ENCODE peak calls at places on chromosomes 11 and 22, in four cellular contexts. X is psoas muscle, A is mesendoderm, H is vagina. Q is an unnamed sample.

GRCh38 chr11:18853086-18853720 is 61.6 kb upstream of the PTPN5 start:
- DNase-seq in X (no peak), A (peak), H (no peak), Q (no peak)

GRCh38 chr11:47946682-47947575 is 33.4 kb upstream of the PTPRJ start:
- DNase-seq in X (peak), A (peak), H (peak), Q (peak)

GRCh38 chr11:46615756-46616155 is 1.3 kb downstream of the HARBI1 start:
- DNase-seq in X (no peak), A (peak), H (no peak), Q (no peak)

GRCh38 chr11:17382046-17382728 is 6.3 kb downstream of the KCNJ11 start:
- DNase-seq in X (no peak), A (no peak), H (no peak), Q (no peak)

GRCh38 chr11:15818132-15818842 is 538.1 kb downstream of the SOX6 start:
- DNase-seq in X (no peak), A (no peak), H (no peak), Q (no peak)

GRCh38 chr11:122422707-122423106 is 232.8 kb upstream of the UBASH3B start:
- DNase-seq in X (no peak), A (no peak), H (no peak), Q (no peak)

GRCh38 chr22:44387486-44387885 is 74.7 kb upstream of the SHISAL1 start:
- DNase-seq in X (peak), A (no peak), H (no peak), Q (no peak)

GRCh38 chr11:100676901-100677300 is 10.2 kb upstream of the ARHGAP42 start:
- DNase-seq in X (no peak), A (peak), H (no peak), Q (no peak)

GRCh38 chr11:112694813-112695212 is 266.4 kb upstream of the NCAM1 start:
- DNase-seq in X (no peak), A (peak), H (no peak), Q (no peak)

GRCh38 chr11:17839973-17840611 is 105.5 kb downstream of the KCNC1 start:
- DNase-seq in X (peak), A (no peak), H (no peak), Q (no peak)

GRCh38 chr11:1228183-1228821 is 5.4 kb downstream of the MUC5B start:
- DNase-seq in X (peak), A (no peak), H (no peak), Q (no peak)

GRCh38 chr22:30881361-30882180 is 87.0 kb downstream of the MORC2 start:
- DNase-seq in X (peak), A (peak), H (no peak), Q (no peak)

GRCh38 chr11:101880208-101880607 is 34.6 kb upstream of the CEP126 start:
- DNase-seq in X (no peak), A (peak), H (no peak), Q (no peak)

GRCh38 chr11:127110542-127110941 is 110.0 kb upstream of the KIRREL3 start:
- DNase-seq in X (no peak), A (no peak), H (no peak), Q (no peak)

GRCh38 chr11:59261150-59261549 is 48.4 kb upstream of the MPEG1 start:
- DNase-seq in X (no peak), A (peak), H (no peak), Q (no peak)

GRCh38 chr11:70243912-70244652 is 26.4 kb upstream of the PPFIA1 start:
- DNase-seq in X (peak), A (no peak), H (no peak), Q (no peak)

GRCh38 chr11:128848815-128849455 is 18.2 kb downstream of the KCNJ1 start:
- DNase-seq in X (peak), A (peak), H (no peak), Q (no peak)

GRCh38 chr22:39123811-39124668 is 27.0 kb downstream of the APOBEC3H start:
- DNase-seq in X (no peak), A (peak), H (no peak), Q (no peak)

GRCh38 chr11:22666320-22666699 is at the start of gene GAS2:
- DNase-seq in X (no peak), A (no peak), H (no peak), Q (no peak)

GRCh38 chr22:31607696-31608095 is 54.3 kb downstream of the PISD start:
- DNase-seq in X (no peak), A (no peak), H (no peak), Q (no peak)

GRCh38 chr22:21443735-21444421 is 23.3 kb upstream of the TMEM191C start:
- DNase-seq in X (no peak), A (no peak), H (no peak), Q (no peak)

GRCh38 chr11:119052163-119052814 is 4.7 kb downstream of the HYOU1 start:
- DNase-seq in X (no peak), A (no peak), H (no peak), Q (no peak)

GRCh38 chr22:50691521-50691920 is 18.9 kb downstream of the SHANK3 start:
- DNase-seq in X (no peak), A (peak), H (no peak), Q (no peak)

GRCh38 chr22:17115927-17116326 is 5.2 kb downstream of the TMEM121B start:
- DNase-seq in X (no peak), A (no peak), H (no peak), Q (no peak)

GRCh38 chr11:41498726-41499125 is 39.3 kb upstream of the LRRC4C start:
- DNase-seq in X (no peak), A (no peak), H (no peak), Q (no peak)

GRCh38 chr22:50670513-50670912 is 2.1 kb upstream of the SHANK3 start:
- DNase-seq in X (no peak), A (no peak), H (no peak), Q (no peak)

GRCh38 chr22:49198705-49199084 is 629.0 kb downstream of the BRD1 start:
- DNase-seq in X (no peak), A (no peak), H (no peak), Q (no peak)

GRCh38 chr11:1438261-1438966 is 48.2 kb downstream of the MOB2 start:
- DNase-seq in X (no peak), A (no peak), H (no peak), Q (no peak)

GRCh38 chr11:42175203-42175602 is 715.8 kb upstream of the LRRC4C start:
- DNase-seq in X (no peak), A (no peak), H (no peak), Q (no peak)

GRCh38 chr22:46701262-46701661 is 36.8 kb downstream of the CERK start:
- DNase-seq in X (no peak), A (no peak), H (no peak), Q (no peak)

GRCh38 chr11:134332189-134332631 is 422 bp downstream of the GLB1L2 start:
- DNase-seq in X (no peak), A (peak), H (no peak), Q (no peak)

GRCh38 chr22:38417252-38418060 is 37.5 kb downstream of the KCNJ4 start:
- DNase-seq in X (peak), A (no peak), H (no peak), Q (no peak)

GRCh38 chr11:128291835-128292234 is 295.5 kb downstream of the ETS1 start:
- DNase-seq in X (no peak), A (no peak), H (no peak), Q (no peak)

GRCh38 chr11:45089845-45090499 is 56.5 kb upstream of the PRDM11 start:
- DNase-seq in X (no peak), A (peak), H (no peak), Q (no peak)

GRCh38 chr11:79119491-79120284 is 321.1 kb downstream of the TENM4 start:
- DNase-seq in X (no peak), A (peak), H (no peak), Q (no peak)

GRCh38 chr22:16387088-16387487 is 205.5 kb downstream of the CCT8L2 start:
- DNase-seq in X (no peak), A (no peak), H (no peak), Q (no peak)

GRCh38 chr22:37206118-37206840 is 6.0 kb downstream of the SSTR3 start:
- DNase-seq in X (peak), A (no peak), H (no peak), Q (no peak)

GRCh38 chr11:46642627-46643335 is 25.4 kb downstream of the ATG13 start:
- DNase-seq in X (no peak), A (peak), H (no peak), Q (no peak)

GRCh38 chr22:27138471-27138870 is 481.1 kb downstream of the MIAT start:
- DNase-seq in X (no peak), A (no peak), H (no peak), Q (no peak)

GRCh38 chr11:119666463-119667131 is 62.4 kb downstream of the NECTIN1 start:
- DNase-seq in X (peak), A (peak), H (no peak), Q (no peak)

GRCh38 chr11:43984519-43985385 is 42.3 kb downstream of the C11orf96 start:
- DNase-seq in X (no peak), A (peak), H (peak), Q (no peak)
- H3K27ac ChIP-seq in X (peak), A (no peak), H (no peak), Q (no peak)

GRCh38 chr11:66637557-66638176 is 836 bp upstream of the RBM4 start:
- DNase-seq in X (no peak), A (no peak), H (peak), Q (no peak)
- H3K27ac ChIP-seq in X (peak), A (peak), H (peak), Q (peak)

GRCh38 chr11:83978942-83979341 is 692.8 kb upstream of the CCDC90B start:
- DNase-seq in X (no peak), A (no peak), H (no peak), Q (no peak)

GRCh38 chr11:83971063-83971462 is 684.9 kb upstream of the CCDC90B start:
- DNase-seq in X (no peak), A (peak), H (no peak), Q (no peak)

GRCh38 chr11:83979593-83979992 is 693.4 kb upstream of the CCDC90B start:
- DNase-seq in X (no peak), A (peak), H (no peak), Q (no peak)

GRCh38 chr11:83972536-83972935 is 686.4 kb upstream of the CCDC90B start:
- DNase-seq in X (no peak), A (no peak), H (no peak), Q (no peak)

GRCh38 chr11:83975984-83976383 is 689.8 kb upstream of the CCDC90B start:
- DNase-seq in X (no peak), A (no peak), H (no peak), Q (no peak)
- H3K27ac ChIP-seq in X (no peak), A (no peak), H (no peak), Q (no peak)

GRCh38 chr11:86486261-86487030 is 111.8 kb downstream of the CCDC81 start:
- DNase-seq in X (peak), A (peak), H (no peak), Q (no peak)
- H3K27ac ChIP-seq in X (no peak), A (no peak), H (no peak), Q (no peak)

Q was measured in thoracic aorta.